ENCODE peak calls at places on chromosomes 2 and 18, in eight cellular contexts. B is Jurkat, Clone E6-1; M is IMR-90; I is stimulated activated CD8-positive, alpha-beta memory T cell treated with anti-CD3 and anti-CD28 coated beads, Interleukin-2, amount 100 ng/mL, for 1 hour; F is EH; D is nucleus accumbens; P is GF-D8; R is HepG2. Y is an unnamed sample.

GRCh38 chr2:133802366-133802765 is 234.1 kb upstream of the NCKAP5 start:
- DNase-seq in B (no peak), M (no peak), I (no peak), F (no peak), D (no peak), P (no peak), R (no peak), Y (no peak)

GRCh38 chr18:22378672-22379282 is 38.9 kb downstream of the CTAGE1 start:
- DNase-seq in B (peak; percentile 16), M (peak; percentile 30), I (no peak), F (peak; percentile 53), D (no peak), P (no peak), R (peak; percentile 25), Y (no peak)

GRCh38 chr2:173238385-173238784 is 116.3 kb upstream of the CDCA7 start:
- DNase-seq in B (no peak), M (no peak), I (no peak), F (no peak), D (no peak), P (no peak), R (peak; percentile 25), Y (no peak)

GRCh38 chr2:219247678-219248642 is 2.7 kb downstream of the STK16 start:
- DNase-seq in B (peak; percentile 93), M (no peak), I (no peak), F (no peak), D (no peak), P (peak; percentile 67), R (no peak), Y (no peak)

GRCh38 chr2:20796374-20796791 is 26.5 kb downstream of the LDAH start:
- DNase-seq in B (no peak), M (peak; percentile 12), I (no peak), F (peak; percentile 73), D (no peak), P (no peak), R (peak; percentile 35), Y (no peak)

GRCh38 chr2:45074713-45075112 is 65.5 kb upstream of the SIX2 start:
- DNase-seq in B (no peak), M (no peak), I (no peak), F (no peak), D (no peak), P (no peak), R (no peak), Y (no peak)

GRCh38 chr2:39542523-39542922 is 105.4 kb upstream of the MAP4K3 start:
- DNase-seq in B (no peak), M (no peak), I (no peak), F (no peak), D (no peak), P (no peak), R (no peak), Y (no peak)

GRCh38 chr18:63676526-63676925 is 14.8 kb upstream of the SERPINB3 start:
- DNase-seq in B (peak; percentile 1), M (no peak), I (no peak), F (peak; percentile 30), D (no peak), P (no peak), R (no peak), Y (no peak)

GRCh38 chr2:48230834-48231233 is 299.1 kb upstream of the STON1 start:
- DNase-seq in B (no peak), M (no peak), I (no peak), F (no peak), D (no peak), P (no peak), R (no peak), Y (no peak)

GRCh38 chr2:234690569-234691225 is 193.8 kb upstream of the ARL4C start:
- DNase-seq in B (no peak), M (peak; percentile 58), I (no peak), F (no peak), D (no peak), P (no peak), R (peak; percentile 42), Y (no peak)

GRCh38 chr2:10977003-10977402 is 65.3 kb downstream of the KCNF1 start:
- DNase-seq in B (no peak), M (peak; percentile 24), I (no peak), F (peak; percentile 6), D (no peak), P (peak; percentile 4), R (no peak), Y (no peak)

GRCh38 chr18:22694954-22695353 is 238.2 kb upstream of the RBBP8 start:
- DNase-seq in B (no peak), M (peak; percentile 98), I (no peak), F (peak; percentile 99), D (no peak), P (no peak), R (no peak), Y (peak; percentile 19)

GRCh38 chr2:24702800-24703199 is 90.4 kb downstream of the PTRHD1 start:
- DNase-seq in B (no peak), M (peak; percentile 94), I (no peak), F (peak; percentile 89), D (no peak), P (no peak), R (no peak), Y (no peak)

GRCh38 chr2:84768840-84769239 is 112.0 kb downstream of the TRABD2A start:
- DNase-seq in B (no peak), M (no peak), I (no peak), F (no peak), D (no peak), P (no peak), R (no peak), Y (peak; percentile 1)

GRCh38 chr2:65416945-65417344 is 15.5 kb downstream of the SPRED2 start:
- DNase-seq in B (peak; percentile 98), M (no peak), I (no peak), F (no peak), D (no peak), P (no peak), R (no peak), Y (no peak)

GRCh38 chr18:51125976-51126375 is 71.5 kb downstream of the MEX3C start:
- DNase-seq in B (no peak), M (no peak), I (no peak), F (no peak), D (no peak), P (no peak), R (no peak), Y (no peak)

GRCh38 chr2:50514881-50515280 is 517.1 kb downstream of the NRXN1 start:
- DNase-seq in B (no peak), M (no peak), I (no peak), F (no peak), D (no peak), P (no peak), R (no peak), Y (no peak)

GRCh38 chr2:179917272-179917671 is 55.9 kb upstream of the ZNF385B start:
- DNase-seq in B (no peak), M (peak; percentile 69), I (no peak), F (peak; percentile 66), D (no peak), P (no peak), R (peak; percentile 13), Y (no peak)

GRCh38 chr2:138267902-138268254 is 233.7 kb upstream of the SPOPL start:
- DNase-seq in B (no peak), M (no peak), I (no peak), F (peak; percentile 21), D (no peak), P (no peak), R (no peak), Y (no peak)

GRCh38 chr2:157898591-157898996 is 22.5 kb upstream of the ACVR1 start:
- DNase-seq in B (no peak), M (peak; percentile 95), I (no peak), F (peak; percentile 80), D (peak; percentile 3), P (no peak), R (no peak), Y (no peak)

GRCh38 chr2:64327510-64328414 is 126.2 kb upstream of the LGALSL start:
- DNase-seq in B (no peak), M (no peak), I (no peak), F (peak; percentile 28), D (peak; percentile 64), P (peak; percentile 4), R (no peak), Y (no peak)

GRCh38 chr18:11511434-11512095 is 97.8 kb upstream of the SLC35G4 start:
- DNase-seq in B (peak; percentile 36), M (no peak), I (no peak), F (no peak), D (no peak), P (no peak), R (no peak), Y (no peak)

GRCh38 chr18:25044694-25045093 is 307.3 kb downstream of the ZNF521 start:
- DNase-seq in B (no peak), M (no peak), I (no peak), F (no peak), D (no peak), P (no peak), R (no peak), Y (no peak)

GRCh38 chr2:176493221-176493825 is 224.1 kb downstream of the MTX2 start:
- DNase-seq in B (peak; percentile 71), M (no peak), I (no peak), F (no peak), D (no peak), P (no peak), R (no peak), Y (no peak)

GRCh38 chr2:29213871-29214341 is 98.7 kb downstream of the CLIP4 start:
- DNase-seq in B (no peak), M (peak; percentile 43), I (no peak), F (no peak), D (no peak), P (no peak), R (no peak), Y (no peak)

GRCh38 chr18:63285332-63285731 is 34.2 kb downstream of the BCL2 start:
- DNase-seq in B (no peak), M (no peak), I (no peak), F (no peak), D (no peak), P (no peak), R (no peak), Y (no peak)

GRCh38 chr2:16241166-16242160 is 301.1 kb downstream of the MYCN start:
- DNase-seq in B (no peak), M (no peak), I (no peak), F (no peak), D (no peak), P (no peak), R (no peak), Y (no peak)

GRCh38 chr2:172109256-172109655 is 6.6 kb upstream of the DLX2 start:
- DNase-seq in B (no peak), M (no peak), I (no peak), F (no peak), D (no peak), P (no peak), R (no peak), Y (no peak)

GRCh38 chr2:238119756-238120462 is 18.6 kb upstream of the KLHL30 start:
- DNase-seq in B (no peak), M (no peak), I (no peak), F (no peak), D (no peak), P (no peak), R (no peak), Y (no peak)

GRCh38 chr2:240215676-240216051 is 75.2 kb upstream of the OTOS start:
- DNase-seq in B (no peak), M (no peak), I (no peak), F (no peak), D (no peak), P (no peak), R (no peak), Y (no peak)

GRCh38 chr2:189641565-189641964 is 19.7 kb upstream of the ASNSD1 start:
- DNase-seq in B (no peak), M (peak; percentile 66), I (no peak), F (no peak), D (no peak), P (no peak), R (no peak), Y (no peak)

GRCh38 chr2:208698114-208698513 is 291.5 kb downstream of the PTH2R start:
- DNase-seq in B (no peak), M (no peak), I (no peak), F (no peak), D (no peak), P (no peak), R (no peak), Y (no peak)

GRCh38 chr2:78416625-78417300 is 608.7 kb upstream of the REG3G start:
- DNase-seq in B (no peak), M (no peak), I (no peak), F (no peak), D (no peak), P (no peak), R (peak; percentile 80), Y (no peak)

GRCh38 chr2:153221506-153221905 is 257.1 kb downstream of the RPRM start:
- DNase-seq in B (no peak), M (no peak), I (no peak), F (no peak), D (no peak), P (no peak), R (no peak), Y (no peak)

Y was measured in keratinocyte.